ENCODE peak calls at places on chromosomes 11 and 22, in ten cellular contexts. Y is hepatocyte, V is NCI-H1092, J is NCI-H1417, T is chondrocyte, I is head of caudate nucleus, K is choroid plexus epithelial cell, N is HTR-8/SVneo, G is bronchial epithelial cell, E is NCI-H2029. D is an unnamed sample.

GRCh38 chr11:132008872-132009271 is 638.5 kb downstream of the NTM start:
- DNase-seq in I (no peak), E (no peak), G (no peak), N (no peak), Y (no peak), V (no peak), J (no peak), K (peak), T (no peak), D (peak)

GRCh38 chr11:8392166-8392565 is 128.5 kb upstream of the LMO1 start:
- DNase-seq in V (no peak), E (no peak), T (no peak), N (no peak), J (no peak), K (no peak), I (no peak), Y (no peak), G (no peak), D (no peak)

GRCh38 chr22:36277482-36278291 is 24.8 kb downstream of the APOL1 start:
- DNase-seq in T (peak), V (no peak), K (peak), I (peak), J (peak), G (peak), N (peak), Y (peak), E (peak), D (peak)

GRCh38 chr11:96906521-96906920 is 516.7 kb downstream of the JRKL start:
- DNase-seq in G (no peak), J (no peak), Y (no peak), I (no peak), N (no peak), T (no peak), K (no peak), V (no peak), E (no peak), D (no peak)

GRCh38 chr11:20337526-20338154 is 25.9 kb upstream of the HTATIP2 start:
- DNase-seq in I (peak), N (peak), G (peak), V (peak), Y (peak), E (peak), K (peak), T (no peak), J (peak), D (peak)

GRCh38 chr11:77589521-77590193 is at the start of gene AQP11:
- DNase-seq in G (peak), Y (peak), N (peak), I (peak), V (peak), J (peak), E (peak), T (peak), K (peak), D (peak)

GRCh38 chr11:118625036-118625690 is 17.7 kb downstream of the PHLDB1 start:
- DNase-seq in G (no peak), N (no peak), Y (no peak), J (peak), T (peak), I (peak), V (no peak), E (peak), K (no peak), D (no peak)

GRCh38 chr11:46001427-46002049 is 79.1 kb downstream of the LARGE2 start:
- DNase-seq in Y (no peak), K (peak), N (no peak), V (no peak), E (no peak), G (no peak), T (no peak), J (no peak), I (no peak), D (peak)

GRCh38 chr11:113805640-113806039 is 26.0 kb downstream of the CLDN25 start:
- DNase-seq in V (no peak), N (no peak), E (no peak), J (no peak), T (no peak), K (peak), I (no peak), G (no peak), Y (no peak), D (peak)

GRCh38 chr11:68012843-68013610 is 2.9 kb downstream of the ALDH3B1 start:
- DNase-seq in V (no peak), G (peak), Y (peak), T (no peak), J (no peak), E (no peak), I (no peak), K (peak), N (peak), D (peak)

GRCh38 chr11:266676-267439 is 11.3 kb upstream of the NLRP6 start:
- DNase-seq in K (no peak), V (no peak), J (no peak), T (no peak), Y (no peak), E (no peak), N (no peak), G (no peak), I (no peak), D (no peak)

GRCh38 chr11:44247508-44247907 is 62.4 kb downstream of the ALX4 start:
- DNase-seq in V (no peak), T (no peak), K (peak), J (no peak), I (no peak), G (no peak), E (no peak), Y (no peak), N (no peak), D (peak)

GRCh38 chr22:27637604-27638003 is 164.0 kb downstream of the MN1 start:
- DNase-seq in T (no peak), E (no peak), K (peak), G (peak), I (no peak), V (no peak), N (no peak), J (no peak), Y (no peak), D (peak)

GRCh38 chr11:36465449-36466163 is 44.5 kb downstream of the TRAF6 start:
- DNase-seq in T (no peak), N (no peak), J (no peak), Y (no peak), G (peak), V (no peak), I (no peak), E (no peak), K (no peak), D (peak)

GRCh38 chr22:27835446-27835845 is 33.9 kb upstream of the MN1 start:
- DNase-seq in K (peak), V (no peak), E (no peak), N (peak), Y (no peak), J (no peak), T (no peak), I (no peak), G (no peak), D (peak)

GRCh38 chr11:4090258-4090657 is 4.3 kb upstream of the RRM1 start:
- DNase-seq in Y (no peak), G (no peak), J (no peak), E (no peak), K (no peak), T (no peak), V (no peak), I (no peak), N (no peak), D (no peak)

GRCh38 chr11:47998733-47999359 is 18.5 kb downstream of the PTPRJ start:
- DNase-seq in K (no peak), Y (peak), I (no peak), G (no peak), V (no peak), E (no peak), T (peak), J (no peak), N (no peak), D (no peak)

GRCh38 chr11:103091441-103091809 is 535 bp downstream of the DCUN1D5 start:
- DNase-seq in N (peak), I (peak), G (peak), Y (peak), E (peak), T (peak), J (peak), V (peak), K (peak), D (peak)

GRCh38 chr11:70948855-70949551 is 303.4 kb downstream of the SHANK2 start:
- DNase-seq in T (no peak), K (no peak), I (peak), V (peak), N (no peak), E (peak), J (peak), G (no peak), Y (no peak), D (no peak)

GRCh38 chr11:38416141-38416540 is 1818.1 kb upstream of the RAG2 start:
- DNase-seq in N (no peak), E (no peak), J (no peak), T (no peak), Y (no peak), I (no peak), G (no peak), K (peak), V (no peak), D (no peak)

GRCh38 chr22:45144928-45145327 is 18.8 kb upstream of the NUP50 start:
- DNase-seq in Y (no peak), I (no peak), E (no peak), G (no peak), J (no peak), V (no peak), T (no peak), N (no peak), K (no peak), D (no peak)

GRCh38 chr11:1041471-1041870 is 5.0 kb upstream of the MUC6 start:
- DNase-seq in G (no peak), I (no peak), T (peak), V (no peak), Y (no peak), K (no peak), J (no peak), N (no peak), E (no peak), D (no peak)

GRCh38 chr11:9565822-9566560 is 7.5 kb upstream of the WEE1 start:
- DNase-seq in I (no peak), E (peak), K (peak), V (no peak), Y (peak), G (peak), T (no peak), N (peak), J (no peak), D (peak)

GRCh38 chr11:118690553-118691304 is 11.3 kb upstream of the TREH start:
- DNase-seq in N (no peak), V (no peak), G (no peak), J (no peak), T (no peak), I (no peak), E (no peak), K (no peak), Y (no peak), D (no peak)

GRCh38 chr22:46547179-46547882 is 9.9 kb upstream of the CELSR1 start:
- DNase-seq in V (no peak), E (no peak), N (peak), J (no peak), Y (peak), I (no peak), T (peak), K (peak), G (peak), D (peak)